ENCODE peak calls at places on chromosomes 5 and 9, in five cellular contexts. M is substantia nigra, A is EL, Q is posterior vena cava, D is pons. V is an unnamed sample.

GRCh38 chr9:7086389-7086788 is 328.6 kb downstream of the KDM4C start:
- DNase-seq in M (no peak), A (no peak), Q (no peak), D (no peak), V (no peak)

GRCh38 chr5:14268738-14269137 is 125.6 kb downstream of the TRIO start:
- DNase-seq in M (peak), A (no peak), Q (no peak), D (peak), V (peak)

GRCh38 chr5:153276151-153276550 is 214.3 kb upstream of the GRIA1 start:
- DNase-seq in M (no peak), A (peak), Q (no peak), D (peak), V (no peak)

GRCh38 chr5:43117092-43117491 is 3.6 kb upstream of the ZNF131 start:
- DNase-seq in M (no peak), A (no peak), Q (no peak), D (no peak), V (no peak)

GRCh38 chr9:93177676-93178075 is 6.3 kb upstream of the WNK2 start:
- DNase-seq in M (no peak), A (no peak), Q (no peak), D (no peak), V (no peak)

GRCh38 chr5:133456933-133457402 is 155.4 kb downstream of the FSTL4 start:
- DNase-seq in M (no peak), A (no peak), Q (no peak), D (no peak), V (no peak)

GRCh38 chr9:109166771-109167601 is at the start of gene FRRS1L:
- DNase-seq in M (peak), A (no peak), Q (peak), D (peak), V (peak)

GRCh38 chr9:130239741-130240241 is 25.8 kb upstream of the HMCN2 start:
- DNase-seq in M (no peak), A (peak), Q (peak), D (no peak), V (no peak)

GRCh38 chr5:173016621-173017046 is 33.1 kb downstream of the ATP6V0E1 start:
- DNase-seq in M (peak), A (peak), Q (no peak), D (peak), V (peak)

GRCh38 chr5:27608992-27609391 is 570.6 kb upstream of the CDH9 start:
- DNase-seq in M (no peak), A (no peak), Q (no peak), D (no peak), V (no peak)

GRCh38 chr5:51843893-51844292 is 460.6 kb downstream of the ISL1 start:
- DNase-seq in M (no peak), A (no peak), Q (no peak), D (no peak), V (no peak)

GRCh38 chr9:114286146-114286679 is 36.7 kb upstream of the ORM1 start:
- DNase-seq in M (no peak), A (no peak), Q (peak), D (no peak), V (no peak)

GRCh38 chr5:152568101-152568500 is 163.0 kb upstream of the NMUR2 start:
- DNase-seq in M (no peak), A (no peak), Q (no peak), D (peak), V (peak)

GRCh38 chr5:178348356-178349146 is 115.9 kb upstream of the PHYKPL start:
- DNase-seq in M (no peak), A (no peak), Q (peak), D (no peak), V (no peak)

GRCh38 chr9:79639354-79639753 is 67.6 kb downstream of the TLE4 start:
- DNase-seq in M (no peak), A (peak), Q (no peak), D (no peak), V (no peak)

GRCh38 chr5:176653401-176653800 is 6.1 kb downstream of the TSPAN17 start:
- DNase-seq in M (no peak), A (no peak), Q (no peak), D (no peak), V (no peak)

GRCh38 chr5:83608122-83608521 is 112.5 kb downstream of the HAPLN1 start:
- DNase-seq in M (peak), A (peak), Q (no peak), D (peak), V (peak)

GRCh38 chr5:169431386-169431785 is 130.4 kb upstream of the SLIT3 start:
- DNase-seq in M (no peak), A (peak), Q (no peak), D (no peak), V (no peak)

V was measured in Ammon's horn.